ENCODE peak calls at places on chromosomes 5 and 9, in eight cellular contexts. One of them, this sample, is unnamed.

GRCh38 chr5:151239237-151239861 is 13.6 kb upstream of the GM2A start:
- DNase-seq in AG09319: peak; percentile 15
- DNase-seq in astrocyte of the cerebellum: peak; percentile 34
- DNase-seq in BE2C: peak; percentile 72
- DNase-seq in ovary: peak; percentile 89
- DNase-seq in neuronal stem cell: peak; percentile 65
- DNase-seq in epithelial cell of esophagus: peak; percentile 67
- DNase-seq in neural crest cell: peak; percentile 54
- DNase-seq in this sample: peak; percentile 27

GRCh38 chr5:139022528-139022927 is 147.4 kb upstream of the LRRTM2 start:
- DNase-seq in ovary: no peak
- DNase-seq in neural crest cell: no peak
- DNase-seq in astrocyte of the cerebellum: no peak
- DNase-seq in neuronal stem cell: no peak
- DNase-seq in BE2C: no peak
- DNase-seq in epithelial cell of esophagus: peak; percentile 91
- DNase-seq in AG09319: no peak
- DNase-seq in this sample: no peak

GRCh38 chr5:59125961-59126360 is 543.1 kb downstream of the RAB3C start:
- DNase-seq in ovary: no peak
- DNase-seq in neuronal stem cell: no peak
- DNase-seq in BE2C: no peak
- DNase-seq in epithelial cell of esophagus: no peak
- DNase-seq in neural crest cell: no peak
- DNase-seq in AG09319: no peak
- DNase-seq in astrocyte of the cerebellum: no peak
- DNase-seq in this sample: no peak

GRCh38 chr9:131411719-131412681 is 18.1 kb downstream of the PRRC2B start:
- DNase-seq in neuronal stem cell: no peak
- DNase-seq in BE2C: no peak
- DNase-seq in ovary: no peak
- DNase-seq in astrocyte of the cerebellum: no peak
- DNase-seq in AG09319: no peak
- DNase-seq in epithelial cell of esophagus: no peak
- DNase-seq in neural crest cell: no peak
- DNase-seq in this sample: no peak

GRCh38 chr5:73213566-73213998 is 40.6 kb downstream of the TMEM174 start:
- DNase-seq in neural crest cell: no peak
- DNase-seq in neuronal stem cell: no peak
- DNase-seq in BE2C: no peak
- DNase-seq in AG09319: no peak
- DNase-seq in epithelial cell of esophagus: no peak
- DNase-seq in astrocyte of the cerebellum: peak; percentile 74
- DNase-seq in ovary: no peak
- DNase-seq in this sample: no peak

GRCh38 chr9:110016340-110016739 is 191.6 kb downstream of the C9orf152 start:
- DNase-seq in BE2C: no peak
- DNase-seq in AG09319: no peak
- DNase-seq in epithelial cell of esophagus: peak; percentile 57
- DNase-seq in neuronal stem cell: no peak
- DNase-seq in ovary: no peak
- DNase-seq in neural crest cell: no peak
- DNase-seq in astrocyte of the cerebellum: peak; percentile 64
- DNase-seq in this sample: no peak

GRCh38 chr5:168822745-168823281 is 243.6 kb upstream of the PANK3 start:
- DNase-seq in ovary: no peak
- DNase-seq in BE2C: peak; percentile 74
- DNase-seq in epithelial cell of esophagus: peak; percentile 61
- DNase-seq in neuronal stem cell: no peak
- DNase-seq in AG09319: no peak
- DNase-seq in astrocyte of the cerebellum: no peak
- DNase-seq in neural crest cell: no peak
- DNase-seq in this sample: no peak

GRCh38 chr5:116045821-116046220 is 13.5 kb downstream of the ARL14EPL start:
- DNase-seq in astrocyte of the cerebellum: no peak
- DNase-seq in neuronal stem cell: no peak
- DNase-seq in ovary: no peak
- DNase-seq in AG09319: no peak
- DNase-seq in epithelial cell of esophagus: no peak
- DNase-seq in neural crest cell: no peak
- DNase-seq in BE2C: no peak
- DNase-seq in this sample: no peak

GRCh38 chr9:136678034-136678433 is 9.2 kb downstream of the AGPAT2 start:
- DNase-seq in ovary: no peak
- DNase-seq in neuronal stem cell: no peak
- DNase-seq in astrocyte of the cerebellum: no peak
- DNase-seq in neural crest cell: no peak
- DNase-seq in epithelial cell of esophagus: no peak
- DNase-seq in AG09319: no peak
- DNase-seq in BE2C: no peak
- DNase-seq in this sample: no peak

GRCh38 chr5:138467711-138468132 is 2.4 kb downstream of the EGR1 start:
- DNase-seq in BE2C: peak; percentile 46
- DNase-seq in neural crest cell: no peak
- DNase-seq in astrocyte of the cerebellum: no peak
- DNase-seq in epithelial cell of esophagus: no peak
- DNase-seq in ovary: no peak
- DNase-seq in AG09319: peak; percentile 59
- DNase-seq in neuronal stem cell: no peak
- DNase-seq in this sample: no peak

GRCh38 chr5:149419532-149420485 is 40.7 kb upstream of the IL17B start:
- DNase-seq in BE2C: no peak
- DNase-seq in AG09319: no peak
- DNase-seq in epithelial cell of esophagus: no peak
- DNase-seq in neuronal stem cell: no peak
- DNase-seq in ovary: no peak
- DNase-seq in neural crest cell: no peak
- DNase-seq in astrocyte of the cerebellum: no peak
- DNase-seq in this sample: no peak

GRCh38 chr9:106310782-106311181 is 552.2 kb upstream of the ZNF462 start:
- DNase-seq in BE2C: no peak
- DNase-seq in AG09319: no peak
- DNase-seq in neural crest cell: no peak
- DNase-seq in astrocyte of the cerebellum: no peak
- DNase-seq in neuronal stem cell: no peak
- DNase-seq in ovary: no peak
- DNase-seq in epithelial cell of esophagus: no peak
- DNase-seq in this sample: no peak

GRCh38 chr9:102049586-102050246 is 311.3 kb upstream of the GRIN3A start:
- DNase-seq in BE2C: no peak
- DNase-seq in ovary: no peak
- DNase-seq in neuronal stem cell: no peak
- DNase-seq in neural crest cell: no peak
- DNase-seq in epithelial cell of esophagus: no peak
- DNase-seq in AG09319: no peak
- DNase-seq in astrocyte of the cerebellum: no peak
- DNase-seq in this sample: no peak

GRCh38 chr5:147481376-147481775 is 28.5 kb downstream of the DPYSL3 start:
- DNase-seq in epithelial cell of esophagus: peak; percentile 61
- DNase-seq in AG09319: no peak
- DNase-seq in neuronal stem cell: no peak
- DNase-seq in BE2C: no peak
- DNase-seq in ovary: no peak
- DNase-seq in astrocyte of the cerebellum: peak; percentile 74
- DNase-seq in neural crest cell: no peak
- DNase-seq in this sample: no peak

GRCh38 chr9:114317665-114318357 is 5.1 kb upstream of the ORM1 start:
- DNase-seq in AG09319: peak; percentile 82
- DNase-seq in ovary: no peak
- DNase-seq in neural crest cell: no peak
- DNase-seq in neuronal stem cell: no peak
- DNase-seq in BE2C: no peak
- DNase-seq in astrocyte of the cerebellum: no peak
- DNase-seq in epithelial cell of esophagus: peak; percentile 34
- DNase-seq in this sample: no peak

GRCh38 chr9:115057559-115057958 is 60.4 kb downstream of the TNC start:
- DNase-seq in epithelial cell of esophagus: no peak
- DNase-seq in ovary: no peak
- DNase-seq in astrocyte of the cerebellum: peak; percentile 55
- DNase-seq in neuronal stem cell: no peak
- DNase-seq in BE2C: no peak
- DNase-seq in AG09319: no peak
- DNase-seq in neural crest cell: no peak
- DNase-seq in this sample: no peak

GRCh38 chr5:143896981-143897380 is 85.0 kb downstream of the HMHB1 start:
- DNase-seq in neural crest cell: no peak
- DNase-seq in AG09319: no peak
- DNase-seq in ovary: no peak
- DNase-seq in epithelial cell of esophagus: peak; percentile 43
- DNase-seq in astrocyte of the cerebellum: no peak
- DNase-seq in neuronal stem cell: no peak
- DNase-seq in BE2C: peak; percentile 31
- DNase-seq in this sample: no peak

GRCh38 chr9:93132946-93133640 is 958 bp downstream of the NINJ1 start:
- DNase-seq in BE2C: no peak
- DNase-seq in astrocyte of the cerebellum: no peak
- DNase-seq in neural crest cell: no peak
- DNase-seq in AG09319: no peak
- DNase-seq in epithelial cell of esophagus: peak; percentile 28
- DNase-seq in neuronal stem cell: no peak
- DNase-seq in ovary: peak; percentile 62
- DNase-seq in this sample: no peak

GRCh38 chr5:69217154-69217731 is 17.4 kb upstream of the CDK7 start:
- DNase-seq in neuronal stem cell: peak; percentile 4
- DNase-seq in AG09319: no peak
- DNase-seq in ovary: no peak
- DNase-seq in BE2C: no peak
- DNase-seq in epithelial cell of esophagus: no peak
- DNase-seq in astrocyte of the cerebellum: no peak
- DNase-seq in neural crest cell: no peak
- DNase-seq in this sample: no peak

GRCh38 chr5:2094616-2094995 is 211.9 kb upstream of the IRX4 start:
- DNase-seq in AG09319: no peak
- DNase-seq in ovary: no peak
- DNase-seq in astrocyte of the cerebellum: no peak
- DNase-seq in neuronal stem cell: no peak
- DNase-seq in neural crest cell: no peak
- DNase-seq in BE2C: no peak
- DNase-seq in epithelial cell of esophagus: no peak
- DNase-seq in this sample: no peak

GRCh38 chr9:69946800-69947437 is 96.7 kb upstream of the MAMDC2 start:
- DNase-seq in ovary: no peak
- DNase-seq in neuronal stem cell: no peak
- DNase-seq in BE2C: no peak
- DNase-seq in AG09319: peak; percentile 41
- DNase-seq in astrocyte of the cerebellum: peak; percentile 18
- DNase-seq in neural crest cell: no peak
- DNase-seq in epithelial cell of esophagus: peak; percentile 69
- DNase-seq in this sample: no peak

This sample was measured in naive thymus-derived CD8-positive, alpha-beta T cell.